ENCODE peak calls at places on chromosomes 16 and 17, in five cellular contexts. Y is esophagus muscularis mucosa, F is prostate gland, K is HL-60, N is GM23338. J is an unnamed sample.
A peak's percentile ranks its signal among the peaks of the same experiment; 100 is the strongest.

GRCh38 chr16:87131996-87132345 is 185.2 kb downstream of the C16orf95 start:
- DNase-seq in Y (no peak), N (no peak), K (no peak), F (no peak), J (no peak)

GRCh38 chr16:28167221-28167620 is 44.5 kb downstream of the XPO6 start:
- DNase-seq in F (no peak), K (no peak), N (no peak), Y (no peak), J (no peak)

GRCh38 chr17:40432864-40433528 is 10.3 kb upstream of the IGFBP4 start:
- DNase-seq in N (no peak), K (no peak), F (no peak), Y (no peak), J (no peak)

GRCh38 chr17:64420143-64420670 is 28.7 kb upstream of the MILR1 start:
- DNase-seq in F (peak; percentile 46), Y (no peak), N (peak; percentile 84), K (peak; percentile 69), J (no peak)

GRCh38 chr16:3514621-3515020 is 13.8 kb downstream of the CLUAP1 start:
- DNase-seq in K (no peak), Y (no peak), N (no peak), F (no peak), J (no peak)

GRCh38 chr17:63698886-63699637 is 863 bp downstream of the LIMD2 start:
- DNase-seq in N (peak; percentile 65), K (peak; percentile 94), F (no peak), Y (no peak), J (no peak)

GRCh38 chr17:42760652-42761581 is at the start of gene RAMP2:
- DNase-seq in N (peak; percentile 73), K (no peak), Y (no peak), F (no peak), J (no peak)

GRCh38 chr17:21014498-21014897 is 28.3 kb downstream of the USP22 start:
- DNase-seq in Y (no peak), F (no peak), N (no peak), K (no peak), J (no peak)

GRCh38 chr17:42548070-42548837 is 4.5 kb upstream of the HSD17B1 start:
- DNase-seq in Y (no peak), F (peak; percentile 85), K (no peak), N (peak; percentile 98), J (no peak)

GRCh38 chr17:58277107-58277506 is 3.6 kb downstream of the MPO start:
- DNase-seq in Y (no peak), K (peak; percentile 43), N (peak; percentile 57), F (no peak), J (no peak)

GRCh38 chr16:57224651-57225335 is 20.3 kb upstream of the ARL2BP start:
- DNase-seq in F (no peak), Y (no peak), K (no peak), N (no peak), J (no peak)

GRCh38 chr17:81429353-81429774 is 34.1 kb downstream of the BAHCC1 start:
- DNase-seq in K (peak; percentile 78), F (peak; percentile 82), Y (no peak), N (no peak), J (no peak)
- TF ChIP-seq POLR2AphosphoS5 in K (peak; percentile 78), F (peak; percentile 74), Y (peak; percentile 65), N (no peak), J (no peak)

DNA sequence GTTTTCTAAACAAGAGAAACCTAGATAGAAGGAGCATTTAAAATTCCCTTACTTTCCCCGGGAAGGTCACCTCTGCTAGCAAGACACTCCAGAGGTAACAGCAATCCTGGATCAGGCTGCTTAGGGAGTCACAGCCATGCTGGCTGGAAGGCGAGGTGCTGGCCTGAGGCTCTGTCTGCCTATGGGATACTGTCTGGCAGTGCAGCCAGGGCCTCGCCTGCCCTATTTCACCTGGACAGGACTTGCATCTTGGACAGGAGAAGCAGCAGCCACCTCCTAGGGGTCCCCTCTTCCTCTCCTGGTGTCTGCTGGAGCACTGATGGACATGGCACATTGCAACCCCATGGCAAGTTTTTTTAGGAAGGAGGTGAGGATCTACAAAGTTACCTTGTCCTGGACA is 15.1 kb downstream of the FA2H start:
- DNase-seq in F (no peak), N (no peak), Y (no peak), K (no peak), J (no peak)
- H3K4me3 ChIP-seq in F (no peak overlapping the region), N (no peak overlapping the region), Y (no peak overlapping the region), K (no peak overlapping the region), J (no peak overlapping the region)

GRCh38 chr17:71325117-71325516 is 795.7 kb upstream of the SOX9 start:
- DNase-seq in N (no peak), K (no peak), Y (no peak), F (no peak), J (no peak)

GRCh38 chr17:71315568-71315967 is 805.3 kb upstream of the SOX9 start:
- DNase-seq in Y (no peak), N (no peak), K (no peak), F (no peak), J (no peak)

GRCh38 chr17:71316498-71316897 is 804.3 kb upstream of the SOX9 start:
- DNase-seq in F (no peak), Y (no peak), N (no peak), K (no peak), J (no peak)

GRCh38 chr17:71325886-71326285 is 794.9 kb upstream of the SOX9 start:
- DNase-seq in N (no peak), F (no peak), K (no peak), Y (no peak), J (no peak)

GRCh38 chr17:71320009-71320796 is 800.6 kb upstream of the SOX9 start:
- DNase-seq in N (no peak), K (no peak), Y (no peak), F (no peak), J (no peak)
- TF ChIP-seq CTCF in N (no peak), K (no peak), Y (no peak), F (no peak), J (no peak)

GRCh38 chr17:29148257-29148789 is 31.9 kb downstream of the MYO18A start:
- DNase-seq in K (no peak), Y (no peak), N (peak; percentile 34), F (no peak), J (no peak)

GRCh38 chr17:29147682-29148081 is 32.5 kb downstream of the MYO18A start:
- DNase-seq in K (no peak), F (no peak), Y (no peak), N (no peak), J (no peak)

GRCh38 chr17:29149431-29150064 is 30.6 kb downstream of the MYO18A start:
- DNase-seq in N (no peak), Y (no peak), F (peak; percentile 48), K (no peak), J (no peak)

GRCh38 chr17:29150191-29150590 is 30.0 kb downstream of the MYO18A start:
- DNase-seq in N (no peak), K (peak; percentile 46), Y (no peak), F (peak; percentile 66), J (no peak)

DNA sequence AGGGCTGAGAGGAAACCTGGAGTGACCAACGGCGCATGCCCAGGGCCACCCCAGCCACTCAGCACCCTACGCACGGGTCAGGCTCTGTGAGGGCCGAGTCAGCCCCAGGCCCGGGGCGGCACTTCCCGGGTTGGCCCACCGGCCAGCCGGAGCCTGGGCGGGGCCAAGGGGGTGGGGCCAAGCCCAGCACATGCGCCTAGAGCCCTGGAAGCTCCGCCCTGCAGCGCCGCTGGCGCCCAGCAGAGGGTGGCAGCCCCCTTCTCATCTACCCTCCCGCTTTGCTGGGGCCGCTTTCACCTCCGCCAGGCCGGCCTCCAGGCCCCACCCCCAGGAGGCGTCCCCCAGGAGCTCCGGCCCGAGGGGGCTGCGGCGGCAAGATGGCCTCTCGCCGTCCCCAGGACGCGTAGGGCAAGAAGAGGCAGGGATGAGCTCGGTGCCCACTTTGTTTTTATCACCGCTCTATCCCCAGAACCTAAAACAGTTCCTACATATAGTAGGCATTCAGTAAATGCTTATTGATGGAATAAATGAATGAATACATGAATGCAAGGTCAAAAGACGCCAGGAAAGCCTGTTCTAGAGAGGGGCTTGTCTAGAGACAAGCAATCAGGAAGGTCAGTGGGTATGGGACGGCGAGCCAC is 31.3 kb downstream of the MYO18A start:
- DNase-seq in Y (peak; percentile 98), K (peak; percentile 88), F (peak; percentile 89), N (peak; percentile 97), J (no peak)
- TF ChIP-seq POLR2AphosphoS5 in Y (peak; percentile 67), K (no peak), F (peak; percentile 81), N (peak; percentile 78), J (peak; percentile 48)

GRCh38 chr17:8957721-8958120 is 7.8 kb downstream of the PIK3R5 start:
- DNase-seq in Y (peak; percentile 60), N (no peak), K (no peak), F (no peak), J (no peak)
- H3K4me3 ChIP-seq in Y (no peak overlapping the region), N (no peak overlapping the region), K (no peak overlapping the region), F (no peak overlapping the region), J (no peak overlapping the region)

GRCh38 chr17:2174471-2175293 is 119.8 kb downstream of the HIC1 start:
- DNase-seq in Y (no peak), F (peak; percentile 75), K (no peak), N (peak; percentile 27), J (no peak)
- TF ChIP-seq CTCF in Y (no peak), F (no peak), K (no peak), N (no peak), J (no peak)

GRCh38 chr16:66551362-66551761 is 1.0 kb upstream of the CKLF start:
- DNase-seq in Y (no peak), K (peak; percentile 82), F (no peak), N (peak; percentile 65), J (peak; percentile 83)

GRCh38 chr16:66547101-66547989 is 2.6 kb downstream of the TK2 start:
- DNase-seq in K (no peak), F (no peak), N (no peak), Y (no peak), J (no peak)

GRCh38 chr16:66548868-66549267 is 1.1 kb downstream of the TK2 start:
- DNase-seq in Y (no peak), N (no peak), F (no peak), K (no peak), J (no peak)

GRCh38 chr16:66548068-66548467 is 1.9 kb downstream of the TK2 start:
- DNase-seq in F (no peak), Y (no peak), N (no peak), K (no peak), J (no peak)

DNA sequence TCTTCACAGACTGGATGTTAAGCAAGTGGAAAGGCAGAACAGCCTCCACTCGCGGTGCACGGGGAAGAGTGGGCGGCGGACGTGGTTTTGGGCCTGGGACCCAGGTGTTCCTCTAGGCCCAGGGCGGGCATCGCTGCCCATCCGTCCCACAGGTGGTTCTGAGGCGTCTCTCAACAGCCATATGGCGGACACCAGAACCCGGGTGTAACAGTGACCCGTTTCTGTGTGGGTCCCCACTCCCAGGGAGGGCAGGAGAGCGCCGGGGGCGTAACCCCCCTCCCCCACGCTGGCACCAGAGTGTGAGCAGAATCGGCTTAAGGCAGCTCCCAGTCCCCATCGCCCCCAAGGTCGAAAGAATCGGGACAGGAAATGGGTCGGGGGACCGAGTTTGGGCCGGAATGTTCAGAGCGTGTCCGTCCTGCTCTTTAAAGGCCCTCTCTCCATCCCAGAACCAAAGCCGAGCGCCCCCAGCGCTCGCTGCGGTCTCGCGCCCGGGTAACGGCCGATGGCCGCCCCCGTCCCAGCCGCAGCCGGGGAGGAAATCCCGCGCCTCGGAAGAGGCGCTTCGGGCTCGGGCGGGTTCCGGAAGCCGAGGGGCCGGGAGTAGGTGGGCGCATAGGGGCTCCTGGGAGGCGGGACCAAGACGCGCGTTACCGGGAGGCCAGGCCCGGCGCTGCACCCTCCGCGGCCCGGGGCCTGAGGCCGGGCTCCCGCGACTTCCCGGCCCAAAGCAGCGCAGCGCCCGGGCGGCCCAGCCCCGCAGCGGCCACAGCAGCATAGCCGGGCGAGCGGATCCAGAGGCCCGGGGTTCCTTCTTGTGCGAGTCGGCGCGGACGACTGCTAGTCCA is at the start of gene TK2:
- DNase-seq in F (peak; percentile 44), N (peak; percentile 84), Y (no peak), K (peak; percentile 62), J (no peak)
- TF ChIP-seq POLR2AphosphoS5 in F (no peak), N (peak; percentile 65), Y (peak; percentile 62), K (peak; percentile 59), J (no peak)